ENCODE peak calls at places on chromosomes 7 and 10, in eight cellular contexts. P is HCT116, M is IMR-90, I is tibial nerve, V is ovary, J is gastrocnemius medialis, T is right lobe of liver, E is transverse colon. W is an unnamed sample.

GRCh38 chr7:94301024-94301588 is 93.6 kb upstream of the COL1A2 start:
- DNase-seq in M (peak; percentile 98), P (peak; percentile 79), V (peak; percentile 83), E (peak; percentile 52), I (peak; percentile 44), T (peak; percentile 45), J (peak; percentile 22), W (peak; percentile 80)

GRCh38 chr10:120392245-120392644 is 64.8 kb upstream of the PLPP4 start:
- DNase-seq in P (no peak), T (no peak), J (no peak), E (peak; percentile 41), I (no peak), V (no peak), M (no peak), W (no peak)

GRCh38 chr10:71581376-71581775 is 138.2 kb downstream of the C10orf105 start:
- DNase-seq in V (no peak), P (no peak), M (no peak), E (no peak), J (no peak), I (no peak), T (peak; percentile 6), W (no peak)

GRCh38 chr7:66725843-66726242 is 14.7 kb upstream of the RABGEF1 start:
- DNase-seq in P (no peak), M (no peak), J (no peak), T (no peak), E (no peak), V (no peak), I (no peak), W (no peak)

GRCh38 chr10:22823109-22823508 is 104.7 kb upstream of the ARMC3 start:
- DNase-seq in V (no peak), T (no peak), P (peak; percentile 95), I (no peak), M (peak; percentile 85), E (no peak), J (no peak), W (no peak)

GRCh38 chr10:59240581-59241183 is 64.2 kb downstream of the PHYHIPL start:
- DNase-seq in E (no peak), T (no peak), I (no peak), M (peak; percentile 55), V (no peak), J (no peak), P (peak; percentile 27), W (no peak)

GRCh38 chr10:7666253-7667023 is at the start of gene ITIH5:
- DNase-seq in P (no peak), M (no peak), T (peak; percentile 19), J (no peak), I (no peak), E (no peak), V (peak; percentile 37), W (no peak)

GRCh38 chr10:112763916-112764520 is 186.0 kb upstream of the TCF7L2 start:
- DNase-seq in M (peak; percentile 83), P (no peak), E (no peak), I (no peak), V (no peak), J (no peak), T (no peak), W (no peak)

GRCh38 chr10:95755511-95756004 is 405 bp upstream of the ENTPD1 start:
- DNase-seq in E (peak; percentile 48), J (no peak), P (no peak), I (no peak), M (no peak), T (no peak), V (no peak), W (no peak)
- TF ChIP-seq POLR2A in E (peak; percentile 8), J (peak; percentile 36), P (no peak), I (peak; percentile 24), M (no peak), T (peak; percentile 10), V (no peak), W (no peak)

GRCh38 chr7:157622000-157622399 is 285.2 kb downstream of the DNAJB6 start:
- DNase-seq in M (no peak), I (no peak), V (no peak), J (no peak), T (no peak), E (no peak), P (no peak), W (no peak)
- H3K9me3 ChIP-seq in M (peaks cover 44% of the 10 kb centered on the region), I (peaks cover 6% of the 10 kb centered on the region), V (no peaks in the 10 kb centered on the region), J (no peaks in the 10 kb centered on the region), T (no peaks in the 10 kb centered on the region), E (no peaks in the 10 kb centered on the region), P (no peaks in the 10 kb centered on the region), W (no peaks in the 10 kb centered on the region)

GRCh38 chr7:117132385-117133120 is 179.3 kb downstream of the ST7 start:
- DNase-seq in J (no peak), M (peak; percentile 92), P (peak; percentile 42), I (no peak), E (no peak), T (no peak), V (no peak), W (no peak)
- H3K4me3 ChIP-seq in J (no peak overlapping the region), M (no peak overlapping the region), P (peak overlapping the region; percentile 25), I (no peak overlapping the region), E (no peak overlapping the region), T (no peak overlapping the region), V (no peak overlapping the region), W (no peak overlapping the region)

DNA sequence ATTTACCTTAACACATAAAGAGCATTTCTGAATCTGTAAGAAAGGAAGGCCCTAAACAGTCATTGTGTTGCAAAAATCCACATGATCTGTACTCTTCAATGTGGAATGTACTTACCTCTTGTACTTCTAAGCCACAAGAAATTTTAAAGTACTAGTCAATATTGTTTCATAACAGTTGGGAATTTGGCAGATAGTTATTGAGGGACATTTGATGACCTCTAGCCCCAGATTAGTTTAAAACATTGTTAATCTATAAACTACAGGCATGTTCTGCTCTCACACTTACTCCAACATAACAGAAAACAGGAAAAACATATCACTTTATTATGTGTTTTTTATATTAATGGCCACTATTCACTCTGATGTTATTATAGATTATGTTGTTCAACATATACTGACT is 985.7 kb upstream of the LRRTM3 start:
- DNase-seq in M (no peak), T (no peak), J (no peak), V (no peak), E (no peak), P (no peak), I (no peak), W (no peak)
- TF ChIP-seq POLR2A in M (no peak), T (no peak), J (no peak), V (no peak), E (no peak), P (no peak), I (no peak), W (no peak)

GRCh38 chr10:20596911-20597310 is 300.2 kb downstream of the NEBL start:
- DNase-seq in M (no peak), E (no peak), I (no peak), T (no peak), J (no peak), P (no peak), V (no peak), W (no peak)
- H3K9me3 ChIP-seq in M (no peaks in the 10 kb centered on the region), E (no peaks in the 10 kb centered on the region), I (no peaks in the 10 kb centered on the region), T (no peaks in the 10 kb centered on the region), J (no peaks in the 10 kb centered on the region), P (no peaks in the 10 kb centered on the region), V (no peaks in the 10 kb centered on the region), W (no peaks in the 10 kb centered on the region)

DNA sequence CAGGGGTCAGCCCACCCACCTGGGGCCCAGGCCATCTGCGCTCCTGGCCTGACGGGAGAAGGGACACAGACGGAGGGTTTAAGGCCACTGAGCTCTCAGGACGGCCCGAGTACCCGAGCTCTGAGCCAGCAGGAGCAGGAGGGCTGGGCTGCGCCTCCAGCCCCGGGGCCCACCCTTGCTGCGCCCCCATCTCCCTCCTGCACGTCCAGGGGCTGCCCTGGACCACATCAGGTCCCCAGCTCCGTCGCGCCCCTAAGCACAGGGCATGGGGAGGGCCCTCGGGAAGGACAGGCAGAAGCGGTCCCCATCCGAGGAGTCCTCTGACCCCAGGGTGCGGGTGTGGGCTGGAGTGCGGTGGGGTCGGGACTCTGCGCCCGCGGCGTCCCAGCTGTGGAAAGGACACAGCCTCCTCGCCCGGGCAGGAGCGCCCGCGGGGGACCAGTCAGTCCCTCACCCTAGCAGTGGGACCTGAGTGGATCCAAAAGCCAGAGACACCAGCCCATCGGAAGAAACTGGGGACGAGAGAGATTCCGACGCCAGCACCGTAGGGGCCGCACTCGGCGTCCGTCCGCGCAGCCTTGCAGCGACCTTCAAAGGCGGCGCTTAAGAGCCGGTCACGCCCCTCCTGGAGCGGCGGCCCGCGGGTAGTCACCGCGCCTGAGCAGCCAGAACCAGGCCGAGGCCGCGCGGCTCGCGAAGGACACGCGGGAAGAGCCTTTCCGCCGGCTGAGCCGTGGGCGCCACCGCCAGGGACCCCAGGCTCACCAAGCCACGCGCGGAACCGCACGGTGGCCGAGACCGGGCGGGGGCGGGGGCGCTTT is 15.9 kb downstream of the CAMK2B start:
- DNase-seq in I (no peak), E (peak; percentile 46), V (peak; percentile 78), T (peak; percentile 63), M (peak; percentile 32), P (no peak), J (no peak), W (peak; percentile 79)
- H3K4me3 ChIP-seq in I (peak overlapping the region; percentile 3), E (peak overlapping the region; percentile 47), V (peak overlapping the region; percentile 31), T (peak overlapping the region; percentile 42), M (peak overlapping the region; percentile 4), P (no peak overlapping the region), J (peak overlapping the region; percentile 52), W (peak overlapping the region; percentile 47)

DNA sequence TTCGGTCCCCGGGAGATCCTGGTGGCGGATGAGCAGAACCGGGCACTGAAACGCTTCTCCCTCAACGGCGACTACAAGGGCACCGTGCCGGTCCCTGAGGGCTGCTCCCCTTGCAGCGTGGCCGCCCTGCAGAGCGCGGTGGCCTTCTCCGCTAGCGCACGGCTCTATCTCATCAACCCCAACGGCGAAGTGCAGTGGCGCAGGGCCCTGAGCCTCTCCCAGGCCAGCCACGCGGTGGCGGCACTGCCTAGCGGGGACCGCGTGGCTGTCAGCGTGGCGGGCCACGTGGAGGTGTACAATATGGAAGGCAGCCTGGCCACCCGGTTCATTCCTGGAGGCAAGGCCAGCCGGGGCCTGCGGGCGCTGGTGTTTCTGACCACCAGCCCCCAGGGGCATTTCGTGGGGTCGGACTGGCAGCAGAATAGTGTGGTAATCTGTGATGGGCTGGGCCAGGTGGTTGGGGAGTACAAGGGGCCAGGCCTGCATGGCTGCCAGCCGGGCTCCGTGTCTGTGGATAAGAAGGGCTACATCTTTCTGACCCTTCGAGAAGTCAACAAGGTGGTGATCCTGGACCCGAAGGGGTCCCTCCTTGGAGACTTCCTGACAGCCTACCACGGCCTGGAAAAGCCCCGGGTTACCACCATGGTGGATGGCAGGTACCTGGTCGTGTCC is 3.7 kb downstream of the TRIM56 start:
- DNase-seq in I (no peak), E (no peak), T (no peak), V (no peak), P (no peak), J (no peak), M (no peak), W (no peak)
- TF ChIP-seq POLR2A in I (no peak), E (no peak), T (no peak), V (no peak), P (no peak), J (no peak), M (no peak), W (no peak)

DNA sequence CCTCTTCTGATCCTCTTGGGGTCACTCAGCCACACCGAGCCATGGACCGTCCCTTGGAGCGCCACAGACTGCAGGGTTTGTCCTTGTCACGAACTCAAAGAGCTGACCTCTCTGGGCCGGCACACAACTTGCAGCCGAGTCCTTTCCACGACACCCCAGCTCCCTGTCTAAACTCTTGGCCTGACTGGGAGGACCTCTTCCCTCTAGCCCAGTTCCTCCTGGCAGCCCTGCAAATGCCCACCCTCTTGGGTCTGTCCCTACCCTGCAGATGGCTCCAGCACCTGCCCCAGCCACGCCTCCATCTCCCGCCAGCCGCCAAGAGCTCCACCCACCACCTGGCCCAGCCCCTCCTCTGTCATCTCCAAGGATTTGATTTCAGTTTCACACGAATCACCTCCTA is 339.2 kb downstream of the DNAJB6 start:
- DNase-seq in P (no peak), M (no peak), I (peak; percentile 5), T (no peak), V (no peak), J (no peak), E (no peak), W (peak; percentile 60)
- H3K9me3 ChIP-seq in P (no peaks in the 10 kb centered on the region), M (peaks cover 33% of the 10 kb centered on the region), I (no peaks in the 10 kb centered on the region), T (no peaks in the 10 kb centered on the region), V (no peaks in the 10 kb centered on the region), J (no peaks in the 10 kb centered on the region), E (no peaks in the 10 kb centered on the region), W (no peaks in the 10 kb centered on the region)